ENCODE peak calls at places on chromosome 9, in eight cellular contexts. U is AG10803, J is fibroblast of lung, H is GM12878, B is AG04450, G is dorsolateral prefrontal cortex, C is mucosa of descending colon, F is SK-N-SH. V is an unnamed sample.

GRCh38 chr9:108056083-108056804 is 566.7 kb upstream of the KLF4 start:
- DNase-seq in U (peak; percentile 43), J (peak; percentile 67), H (no peak), B (no peak), G (no peak), C (no peak), F (no peak), V (no peak)

GRCh38 chr9:129109504-129109903 is 1.1 kb downstream of the CRAT start:
- DNase-seq in U (peak; percentile 58), J (no peak), H (no peak), B (no peak), G (no peak), C (no peak), F (no peak), V (no peak)

GRCh38 chr9:27572918-27573698 is at the start of gene C9orf72:
- DNase-seq in U (peak; percentile 44), J (peak; percentile 55), H (no peak), B (no peak), G (peak; percentile 77), C (peak; percentile 93), F (peak; percentile 94), V (peak; percentile 62)

GRCh38 chr9:137034709-137035506 is 3.0 kb upstream of the FUT7 start:
- DNase-seq in U (peak; percentile 75), J (peak; percentile 69), H (peak; percentile 55), B (peak; percentile 63), G (peak; percentile 88), C (peak; percentile 93), F (peak; percentile 93), V (peak; percentile 88)

GRCh38 chr9:706606-707451 is 134.7 kb upstream of the DMRT1 start:
- DNase-seq in U (peak; percentile 75), J (peak; percentile 79), H (no peak), B (no peak), G (peak; percentile 60), C (peak; percentile 67), F (peak; percentile 29), V (peak; percentile 70)

GRCh38 chr9:76537150-76537646 is 78.2 kb downstream of the GCNT1 start:
- DNase-seq in U (no peak), J (peak; percentile 33), H (no peak), B (no peak), G (no peak), C (peak; percentile 40), F (no peak), V (no peak)

GRCh38 chr9:135888766-135889394 is 18.5 kb downstream of the CAMSAP1 start:
- DNase-seq in U (no peak), J (no peak), H (no peak), B (no peak), G (no peak), C (no peak), F (no peak), V (no peak)

GRCh38 chr9:23603311-23603710 is 222.7 kb downstream of the ELAVL2 start:
- DNase-seq in U (no peak), J (no peak), H (no peak), B (no peak), G (no peak), C (no peak), F (no peak), V (no peak)

GRCh38 chr9:117073539-117074336 is 341.1 kb downstream of the ASTN2 start:
- DNase-seq in U (no peak), J (no peak), H (no peak), B (no peak), G (peak; percentile 59), C (no peak), F (peak; percentile 78), V (no peak)

GRCh38 chr9:68416891-68417570 is 60.6 kb downstream of the PGM5 start:
- DNase-seq in U (peak; percentile 3), J (no peak), H (no peak), B (no peak), G (no peak), C (no peak), F (no peak), V (no peak)

GRCh38 chr9:134007150-134007549 is 15.0 kb upstream of the VAV2 start:
- DNase-seq in U (no peak), J (no peak), H (no peak), B (no peak), G (no peak), C (no peak), F (peak; percentile 84), V (no peak)

GRCh38 chr9:124293712-124294504 is 36.2 kb downstream of the NEK6 start:
- DNase-seq in U (no peak), J (no peak), H (no peak), B (no peak), G (no peak), C (no peak), F (no peak), V (no peak)
- TF ChIP-seq CTCF in U (no peak), J (no peak), H (peak; percentile 35), B (no peak), G (no peak), C (no peak), F (no peak), V (no peak)

GRCh38 chr9:112110773-112111106 is 64.4 kb downstream of the SUSD1 start:
- DNase-seq in U (no peak), J (no peak), H (no peak), B (no peak), G (no peak), C (no peak), F (no peak), V (no peak)
- TF ChIP-seq CTCF in U (no peak), J (no peak), H (no peak), B (no peak), G (no peak), C (no peak), F (no peak), V (no peak)

GRCh38 chr9:92141144-92142129 is 26.2 kb upstream of the SPTLC1 start:
- DNase-seq in U (peak; percentile 18), J (peak; percentile 58), H (no peak), B (no peak), G (no peak), C (peak; percentile 43), F (peak; percentile 79), V (peak; percentile 72)
- TF ChIP-seq CTCF in U (no peak), J (no peak), H (no peak), B (no peak), G (no peak), C (no peak), F (no peak), V (no peak)

GRCh38 chr9:124473310-124473709 is 23.1 kb downstream of the ADGRD2 start:
- DNase-seq in U (no peak), J (no peak), H (no peak), B (no peak), G (no peak), C (no peak), F (no peak), V (no peak)

GRCh38 chr9:124474151-124474550 is 23.9 kb downstream of the ADGRD2 start:
- DNase-seq in U (no peak), J (no peak), H (no peak), B (no peak), G (no peak), C (no peak), F (no peak), V (no peak)

GRCh38 chr9:124475868-124476690 is 25.8 kb downstream of the ADGRD2 start:
- DNase-seq in U (no peak), J (no peak), H (no peak), B (no peak), G (no peak), C (no peak), F (no peak), V (no peak)

GRCh38 chr9:124477211-124478013 is 27.2 kb downstream of the ADGRD2 start:
- DNase-seq in U (no peak), J (no peak), H (no peak), B (no peak), G (no peak), C (no peak), F (peak; percentile 87), V (no peak)

DNA sequence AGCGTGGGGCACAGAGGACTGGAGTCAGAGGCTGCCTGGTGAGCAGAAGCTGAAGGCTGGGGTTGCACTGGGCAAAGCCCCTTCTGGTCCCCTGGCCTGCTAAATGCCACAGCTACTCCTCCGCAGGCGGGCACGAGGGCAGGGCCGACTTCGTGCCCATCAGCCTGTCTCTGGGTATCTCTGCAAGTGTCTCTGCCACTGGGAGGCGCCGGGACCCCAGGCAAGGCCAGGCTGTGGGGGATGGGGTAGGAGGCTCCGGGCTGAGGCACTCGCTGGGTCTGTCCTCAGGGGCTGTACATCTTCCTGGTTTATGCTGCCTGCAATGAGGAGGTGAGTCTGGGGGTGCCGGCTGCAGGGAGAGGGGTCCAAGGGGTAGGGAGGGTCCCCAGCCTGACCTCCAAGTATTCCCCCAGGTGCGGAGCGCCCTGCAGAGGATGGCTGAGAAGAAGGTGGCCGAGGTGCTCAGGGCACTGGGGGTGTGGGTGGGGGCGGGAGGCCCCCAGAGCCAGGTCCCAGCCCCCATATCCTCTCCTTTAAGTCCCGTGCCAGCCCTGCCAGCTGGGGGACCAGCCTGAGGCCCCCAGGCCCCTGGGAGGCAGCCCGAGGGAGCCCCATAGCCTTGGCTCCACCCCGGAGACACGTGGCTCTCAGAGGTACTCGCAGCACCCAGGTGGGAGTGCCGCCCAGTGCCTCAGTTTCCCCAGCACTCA is 25.1 kb downstream of the ADGRD2 start:
- DNase-seq in U (no peak), J (no peak), H (no peak), B (no peak), G (no peak), C (no peak), F (peak; percentile 65), V (no peak)
- TF ChIP-seq CTCF in U (no peak), J (no peak), H (no peak), B (no peak), G (no peak), C (no peak), F (no peak), V (no peak)

DNA sequence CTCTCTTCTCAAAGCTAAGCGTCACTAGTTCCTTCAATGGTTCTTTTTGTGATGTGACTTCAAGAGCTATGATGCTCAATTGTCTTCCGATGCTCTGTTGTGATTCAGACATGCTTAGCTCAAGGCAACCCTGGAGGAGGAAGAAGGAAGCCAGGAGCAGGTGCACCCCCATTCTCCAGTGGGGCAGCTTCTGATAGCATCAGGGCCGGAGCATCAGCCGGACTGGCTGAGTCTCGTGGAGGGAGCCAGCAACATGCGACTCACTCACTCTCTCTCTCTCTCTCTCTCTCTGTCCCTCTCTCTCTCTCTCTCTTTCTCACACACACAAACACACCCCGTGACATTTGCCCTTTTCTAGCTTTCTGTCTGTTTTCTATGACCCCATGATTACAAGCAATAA is 140.2 kb downstream of the HSD17B3 start:
- DNase-seq in U (no peak), J (no peak), H (no peak), B (no peak), G (no peak), C (no peak), F (no peak), V (no peak)
- TF ChIP-seq CTCF in U (no peak), J (no peak), H (no peak), B (no peak), G (no peak), C (no peak), F (no peak), V (no peak)

V was measured in mesothelial cell of epicardium.